ENCODE peak calls at places on chromosomes 16 and 17, in six cellular contexts. B is H1, L is IMR-90, P is trophoblast cell, S is neuronal stem cell, U is mesenchymal stem cell. C is an unnamed sample. For H3K4me1, the result is how much of the 10 kb centered on the place peaks cover.

GRCh38 chr17:59165933-59166342 is 10.4 kb downstream of the PRR11 start:
- DNase-seq in B (peak), L (peak), P (peak), S (peak), U (peak), C (peak)

GRCh38 chr17:39634384-39634871 is 2.5 kb upstream of the STARD3 start:
- DNase-seq in B (no peak), L (peak), P (peak), S (no peak), U (peak), C (no peak)

GRCh38 chr16:57624806-57625500 is 3.5 kb upstream of the ADGRG1 start:
- DNase-seq in B (no peak), L (no peak), P (no peak), S (no peak), U (no peak), C (no peak)

GRCh38 chr16:67805718-67806427 is 487 bp downstream of the RANBP10 start:
- DNase-seq in B (no peak), L (no peak), P (peak), S (no peak), U (peak), C (no peak)

GRCh38 chr17:72504783-72505182 is 384.0 kb downstream of the SOX9 start:
- DNase-seq in B (no peak), L (no peak), P (no peak), S (no peak), U (no peak), C (no peak)

GRCh38 chr17:78010759-78011158 is 52.3 kb downstream of the TNRC6C start:
- DNase-seq in B (no peak), L (no peak), P (no peak), S (no peak), U (no peak), C (no peak)

GRCh38 chr17:44178133-44178532 is 7.6 kb downstream of the ASB16 start:
- DNase-seq in B (no peak), L (no peak), P (no peak), S (no peak), U (no peak), C (no peak)

GRCh38 chr16:78973041-78973440 is 627.5 kb downstream of the MAF start:
- DNase-seq in B (no peak), L (no peak), P (peak), S (no peak), U (no peak), C (no peak)

GRCh38 chr16:10979717-10980601 is 35.6 kb downstream of the CLEC16A start:
- DNase-seq in B (no peak), L (no peak), P (no peak), S (no peak), U (no peak), C (peak)

GRCh38 chr17:27746881-27747280 is 53.4 kb downstream of the NOS2 start:
- DNase-seq in B (no peak), L (no peak), P (no peak), S (no peak), U (no peak), C (peak)

DNA sequence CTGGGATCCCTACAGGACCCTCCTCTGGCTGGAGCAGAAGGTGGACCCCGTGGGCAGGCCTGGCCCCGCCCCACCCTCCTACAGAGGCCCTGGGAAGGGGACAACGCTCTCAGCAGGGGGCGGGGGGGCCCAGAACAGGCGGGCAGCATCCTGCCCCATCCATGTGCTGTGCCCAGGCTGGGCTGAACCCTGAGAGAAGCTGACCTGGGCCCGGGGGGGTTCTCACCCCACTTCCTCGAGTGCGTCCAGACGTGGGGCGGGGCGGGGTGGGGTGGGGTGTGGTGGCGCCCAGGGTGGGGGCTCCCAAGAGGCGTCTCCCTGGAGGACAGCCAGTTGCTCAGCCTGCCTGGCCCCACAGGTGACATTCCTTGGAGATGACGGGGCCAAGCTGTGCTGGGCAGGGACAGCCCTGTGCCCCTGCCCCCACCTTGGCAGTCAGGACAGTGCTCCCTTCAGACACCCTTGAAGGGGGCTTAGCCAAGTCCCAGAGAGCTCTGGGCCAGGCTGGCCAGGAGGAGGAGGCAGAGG is 390 bp upstream of the UNC13D start:
- DNase-seq in B (no peak), L (no peak), P (peak), S (no peak), U (no peak), C (no peak)
- H3K4me1 ChIP-seq in B (under half), L (under half), P (under half), S (under half), U (under half), C (under half)

GRCh38 chr16:71896688-71897368 is 1.5 kb downstream of the IST1 start:
- DNase-seq in B (no peak), L (no peak), P (peak), S (no peak), U (no peak), C (no peak)

GRCh38 chr16:71893888-71894228 is 1.5 kb upstream of the IST1 start:
- DNase-seq in B (no peak), L (no peak), P (no peak), S (no peak), U (no peak), C (no peak)

GRCh38 chr16:71894921-71895678 is at the start of gene IST1:
- DNase-seq in B (peak), L (peak), P (peak), S (peak), U (peak), C (peak)

GRCh38 chr16:71894229-71894920 is 956 bp upstream of the IST1 start:
- DNase-seq in B (peak), L (peak), P (peak), S (peak), U (peak), C (peak)

GRCh38 chr16:71895679-71896385 is 501 bp downstream of the IST1 start:
- DNase-seq in B (no peak), L (peak), P (peak), S (peak), U (peak), C (no peak)
- H3K18ac ChIP-seq in B (peak), L (peak), P (peak), S (peak), U (peak), C (peak)

GRCh38 chr17:40958086-40958953 is 8.4 kb downstream of the KRT39 start:
- DNase-seq in B (no peak), L (no peak), P (peak), S (no peak), U (no peak), C (no peak)
- H2AFZ ChIP-seq in B (peak), L (peak), P (no peak), S (no peak), U (no peak), C (no peak)

GRCh38 chr17:7233701-7234099 is 617 bp downstream of the DVL2 start:
- DNase-seq in B (no peak), L (no peak), P (no peak), S (no peak), U (no peak), C (no peak)
- H3K4me1 ChIP-seq in B (under half), L (under half), P (under half), S (under half), U (under half), C (under half)

DNA sequence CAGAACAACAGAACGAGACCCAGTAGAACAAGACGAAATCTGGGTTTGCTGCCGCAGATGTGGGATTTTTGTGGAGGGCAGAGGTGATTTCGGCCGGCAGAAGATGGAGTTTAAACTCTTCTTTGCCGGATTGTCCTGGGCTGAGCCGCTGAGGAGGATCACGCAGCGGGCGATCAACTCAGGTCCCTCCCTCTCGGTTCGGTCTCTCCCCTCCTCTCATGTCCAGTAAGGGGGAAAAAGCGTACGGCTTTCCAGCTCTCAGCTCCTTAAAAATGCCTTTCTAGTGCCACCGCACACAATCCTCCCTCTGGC is 2.5 kb downstream of the PHF12 start:
- DNase-seq in B (no peak), L (peak), P (no peak), S (peak), U (no peak), C (peak)
- H3K18ac ChIP-seq in B (peak), L (peak), P (peak), S (peak), U (peak), C (no peak)

GRCh38 chr16:27844826-27845225 is 218.7 kb downstream of the GSG1L start:
- DNase-seq in B (no peak), L (no peak), P (no peak), S (no peak), U (no peak), C (peak)
- H2AFZ ChIP-seq in B (no peak), L (no peak), P (no peak), S (peak), U (no peak), C (no peak)